ENCODE peak calls at places on chromosomes 13 and 19, in four cellular contexts. One of them, this sample, is unnamed.

GRCh38 chr13:75946746-75947397 is 310.7 kb downstream of the LMO7 start:
- DNase-seq in heart left ventricle: no peak
- DNase-seq in HCT116: no peak
- DNase-seq in K562: no peak
- DNase-seq in this sample: no peak

GRCh38 chr19:45428385-45429231 is 4.9 kb upstream of the ERCC1 start:
- DNase-seq in heart left ventricle: peak; percentile 85
- DNase-seq in HCT116: no peak
- DNase-seq in K562: peak; percentile 71
- DNase-seq in this sample: no peak

GRCh38 chr13:72754111-72754510 is 26.4 kb downstream of the BORA start:
- DNase-seq in heart left ventricle: no peak
- DNase-seq in HCT116: no peak
- DNase-seq in K562: no peak
- DNase-seq in this sample: no peak

GRCh38 chr13:28636677-28637317 is 22.1 kb upstream of the POMP start:
- DNase-seq in heart left ventricle: peak; percentile 55
- DNase-seq in HCT116: peak; percentile 52
- DNase-seq in K562: peak; percentile 35
- DNase-seq in this sample: peak; percentile 10

GRCh38 chr13:98959775-98960325 is 18.0 kb downstream of the DOCK9 start:
- DNase-seq in heart left ventricle: no peak
- DNase-seq in HCT116: no peak
- DNase-seq in K562: no peak
- DNase-seq in this sample: no peak

GRCh38 chr13:81171065-81171647 is 830.2 kb upstream of the SPRY2 start:
- DNase-seq in heart left ventricle: no peak
- DNase-seq in HCT116: peak; percentile 3
- DNase-seq in K562: peak; percentile 6
- DNase-seq in this sample: no peak

GRCh38 chr13:45105895-45106294 is 14.4 kb upstream of the GTF2F2 start:
- DNase-seq in heart left ventricle: no peak
- DNase-seq in HCT116: no peak
- DNase-seq in K562: no peak
- DNase-seq in this sample: no peak

GRCh38 chr13:29925457-29925856 is 75.0 kb upstream of the UBL3 start:
- DNase-seq in heart left ventricle: peak; percentile 64
- DNase-seq in HCT116: no peak
- DNase-seq in K562: no peak
- DNase-seq in this sample: no peak

GRCh38 chr19:41995959-41996797 is 2.1 kb upstream of the ATP1A3 start:
- DNase-seq in heart left ventricle: no peak
- DNase-seq in HCT116: no peak
- DNase-seq in K562: peak; percentile 68
- DNase-seq in this sample: no peak

GRCh38 chr19:3565177-3565576 is 7.6 kb upstream of the HMG20B start:
- DNase-seq in heart left ventricle: no peak
- DNase-seq in HCT116: peak; percentile 81
- DNase-seq in K562: no peak
- DNase-seq in this sample: peak; percentile 65

GRCh38 chr13:113860579-113861432 is 3.1 kb downstream of the GAS6 start:
- DNase-seq in heart left ventricle: no peak
- DNase-seq in HCT116: no peak
- DNase-seq in K562: peak; percentile 72
- DNase-seq in this sample: no peak

GRCh38 chr13:21233086-21233485 is 56.6 kb downstream of the MRPL57 start:
- DNase-seq in heart left ventricle: no peak
- DNase-seq in HCT116: no peak
- DNase-seq in K562: no peak
- DNase-seq in this sample: no peak

GRCh38 chr19:3313199-3313575 is 53.2 kb upstream of the NFIC start:
- DNase-seq in heart left ventricle: no peak
- DNase-seq in HCT116: no peak
- DNase-seq in K562: no peak
- DNase-seq in this sample: no peak

GRCh38 chr13:22839554-22840286 is 341.1 kb upstream of the SGCG start:
- DNase-seq in heart left ventricle: no peak
- DNase-seq in HCT116: no peak
- DNase-seq in K562: peak; percentile 5
- DNase-seq in this sample: no peak

GRCh38 chr19:43723588-43723987 is 7.7 kb downstream of the IRGC start:
- DNase-seq in heart left ventricle: no peak
- DNase-seq in HCT116: peak; percentile 33
- DNase-seq in K562: no peak
- DNase-seq in this sample: no peak

GRCh38 chr13:101835920-101836319 is 383.4 kb downstream of the ITGBL1 start:
- DNase-seq in heart left ventricle: no peak
- DNase-seq in HCT116: no peak
- DNase-seq in K562: no peak
- DNase-seq in this sample: no peak

GRCh38 chr19:53844849-53845246 is 20.7 kb upstream of the NLRP12 start:
- DNase-seq in heart left ventricle: no peak
- DNase-seq in HCT116: no peak
- DNase-seq in K562: no peak
- DNase-seq in this sample: no peak

GRCh38 chr19:53849237-53849676 is 18.4 kb upstream of the MYADM start:
- DNase-seq in heart left ventricle: peak; percentile 41
- DNase-seq in HCT116: no peak
- DNase-seq in K562: no peak
- DNase-seq in this sample: peak; percentile 11

DNA sequence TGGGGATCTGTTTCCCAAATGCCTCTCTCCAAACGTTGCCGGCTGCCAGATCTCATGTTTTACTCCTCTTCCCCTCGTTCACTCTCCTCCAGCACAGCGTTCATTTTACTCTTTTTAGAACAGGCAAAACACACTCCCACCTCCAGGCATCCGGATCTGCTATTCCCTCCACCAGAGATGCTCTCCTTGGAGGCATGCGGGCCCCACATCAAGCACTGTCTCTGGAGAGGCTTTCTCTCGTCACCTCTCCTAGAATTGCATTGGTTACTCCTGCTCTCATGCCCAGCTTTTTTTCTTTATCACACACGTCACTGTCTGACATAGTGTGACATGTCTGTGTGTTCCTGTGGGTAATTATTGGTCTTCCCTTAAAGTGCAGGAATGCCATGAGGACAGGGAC is 20.1 kb upstream of the MYADM start:
- DNase-seq in heart left ventricle: no peak
- DNase-seq in HCT116: no peak
- DNase-seq in K562: no peak
- DNase-seq in this sample: no peak
- TF ChIP-seq POLR2A in heart left ventricle: no peak
- TF ChIP-seq POLR2A in HCT116: no peak
- TF ChIP-seq POLR2A in K562: no peak
- TF ChIP-seq POLR2A in this sample: no peak

DNA sequence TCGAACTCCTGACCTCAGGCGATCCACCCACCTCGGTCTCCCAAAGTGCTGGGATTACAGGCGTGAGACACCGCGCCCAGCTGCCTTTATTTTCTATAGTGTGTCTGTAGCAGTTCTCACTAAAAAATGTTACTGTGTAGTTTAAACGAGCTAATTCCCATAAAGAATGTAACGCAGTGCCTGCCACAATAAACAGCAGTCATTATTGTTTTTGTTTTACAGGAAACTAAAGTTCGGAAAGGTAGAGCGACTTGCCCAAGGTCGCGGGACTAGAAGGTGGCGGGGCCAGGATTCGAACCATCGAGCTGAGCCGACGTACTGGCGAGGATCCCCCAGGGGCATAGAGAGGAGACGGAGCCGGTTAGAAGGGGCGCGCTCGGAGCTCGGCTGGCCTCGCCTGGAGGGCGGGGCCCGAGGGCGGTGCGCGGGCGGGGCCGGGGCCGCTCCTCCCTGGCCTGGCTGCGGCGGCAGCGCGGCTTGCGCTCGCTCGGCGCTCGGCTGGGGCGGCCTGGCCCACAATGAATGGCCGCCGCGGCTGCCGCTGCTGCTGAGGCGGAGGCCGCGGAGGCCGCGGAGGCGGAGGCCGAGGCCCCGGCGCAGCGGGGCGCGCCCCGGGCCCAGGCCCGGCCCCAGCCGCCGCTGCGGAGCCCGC is at the start of gene NACC1:
- DNase-seq in heart left ventricle: peak; percentile 91
- DNase-seq in HCT116: peak; percentile 89
- DNase-seq in K562: peak; percentile 88
- DNase-seq in this sample: peak; percentile 95
- TF ChIP-seq POLR2A in heart left ventricle: no peak
- TF ChIP-seq POLR2A in HCT116: no peak
- TF ChIP-seq POLR2A in K562: no peak
- TF ChIP-seq POLR2A in this sample: peak; percentile 51

GRCh38 chr19:13848811-13849241 is 28.1 kb upstream of the NANOS3 start:
- DNase-seq in heart left ventricle: no peak
- DNase-seq in HCT116: no peak
- DNase-seq in K562: no peak
- DNase-seq in this sample: no peak

GRCh38 chr19:13849277-13849676 is 27.7 kb upstream of the NANOS3 start:
- DNase-seq in heart left ventricle: no peak
- DNase-seq in HCT116: no peak
- DNase-seq in K562: no peak
- DNase-seq in this sample: no peak

GRCh38 chr19:13847900-13848677 is 28.8 kb upstream of the NANOS3 start:
- DNase-seq in heart left ventricle: no peak
- DNase-seq in HCT116: no peak
- DNase-seq in K562: no peak
- DNase-seq in this sample: no peak

GRCh38 chr19:13849991-13850909 is 26.7 kb upstream of the NANOS3 start:
- DNase-seq in heart left ventricle: peak; percentile 90
- DNase-seq in HCT116: no peak
- DNase-seq in K562: peak; percentile 80
- DNase-seq in this sample: peak; percentile 40

DNA sequence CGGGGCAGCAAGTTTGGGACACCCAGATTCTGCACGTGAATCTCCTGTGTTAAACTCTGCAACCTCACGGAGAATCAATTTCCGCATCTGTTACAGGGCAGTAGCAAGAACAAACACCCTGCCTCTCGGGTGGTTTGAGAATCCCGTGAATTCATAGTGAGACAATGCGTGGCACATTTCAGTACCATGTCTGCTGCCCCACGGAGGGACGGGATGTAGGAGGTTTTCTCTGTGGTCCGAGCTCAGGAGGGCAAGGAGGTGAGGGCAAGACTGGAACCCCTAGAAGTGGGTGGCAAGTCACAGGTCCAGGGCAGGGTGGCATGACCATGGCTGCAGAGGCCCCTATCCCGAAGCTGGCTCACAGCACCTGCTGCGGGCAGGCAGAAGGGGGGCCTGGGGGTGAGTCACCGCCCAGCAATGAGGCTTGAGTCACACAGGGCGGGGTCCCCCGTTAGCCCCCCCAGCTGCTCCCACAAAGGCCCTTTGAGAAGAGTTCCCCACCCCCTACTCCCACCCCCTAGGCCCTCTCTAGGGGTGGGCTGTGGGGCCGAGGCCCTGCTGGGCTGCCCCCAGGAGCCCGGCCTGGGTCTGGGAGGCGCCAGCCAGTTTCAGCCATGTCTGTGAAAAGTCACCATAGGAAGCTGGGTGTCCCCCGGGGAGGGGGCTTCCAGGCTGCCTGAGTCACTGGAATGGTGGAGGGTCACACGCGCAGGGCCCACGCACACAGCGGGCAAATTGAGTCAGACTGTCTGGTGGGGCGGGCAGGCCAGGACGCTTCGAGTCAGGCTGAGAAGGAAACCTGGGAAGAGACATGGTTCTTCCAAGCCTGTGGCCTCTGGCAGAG is 25.8 kb upstream of the NANOS3 start:
- DNase-seq in heart left ventricle: peak; percentile 86
- DNase-seq in HCT116: peak; percentile 89
- DNase-seq in K562: peak; percentile 79
- DNase-seq in this sample: peak; percentile 86
- TF ChIP-seq POLR2A in heart left ventricle: peak; percentile 30
- TF ChIP-seq POLR2A in HCT116: no peak
- TF ChIP-seq POLR2A in K562: no peak
- TF ChIP-seq POLR2A in this sample: peak; percentile 42

DNA sequence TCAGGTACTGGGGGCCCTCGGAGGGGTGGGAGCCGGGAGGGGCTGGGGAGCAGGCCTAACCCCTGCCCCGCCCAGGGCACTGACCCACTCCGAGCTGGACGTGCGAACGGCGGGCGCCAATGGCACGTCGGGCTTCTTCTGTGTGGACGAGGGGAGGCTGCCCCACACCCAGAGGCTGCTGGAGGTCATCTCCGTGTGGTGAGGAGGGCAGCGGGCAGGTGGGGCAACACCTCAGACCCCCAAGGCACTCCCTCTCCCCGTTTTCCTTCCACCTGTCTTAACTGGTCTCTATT is 18.2 kb downstream of the HPN start:
- DNase-seq in heart left ventricle: no peak
- DNase-seq in HCT116: no peak
- DNase-seq in K562: no peak
- DNase-seq in this sample: no peak
- TF ChIP-seq POLR2A in heart left ventricle: no peak
- TF ChIP-seq POLR2A in HCT116: no peak
- TF ChIP-seq POLR2A in K562: no peak
- TF ChIP-seq POLR2A in this sample: no peak

DNA sequence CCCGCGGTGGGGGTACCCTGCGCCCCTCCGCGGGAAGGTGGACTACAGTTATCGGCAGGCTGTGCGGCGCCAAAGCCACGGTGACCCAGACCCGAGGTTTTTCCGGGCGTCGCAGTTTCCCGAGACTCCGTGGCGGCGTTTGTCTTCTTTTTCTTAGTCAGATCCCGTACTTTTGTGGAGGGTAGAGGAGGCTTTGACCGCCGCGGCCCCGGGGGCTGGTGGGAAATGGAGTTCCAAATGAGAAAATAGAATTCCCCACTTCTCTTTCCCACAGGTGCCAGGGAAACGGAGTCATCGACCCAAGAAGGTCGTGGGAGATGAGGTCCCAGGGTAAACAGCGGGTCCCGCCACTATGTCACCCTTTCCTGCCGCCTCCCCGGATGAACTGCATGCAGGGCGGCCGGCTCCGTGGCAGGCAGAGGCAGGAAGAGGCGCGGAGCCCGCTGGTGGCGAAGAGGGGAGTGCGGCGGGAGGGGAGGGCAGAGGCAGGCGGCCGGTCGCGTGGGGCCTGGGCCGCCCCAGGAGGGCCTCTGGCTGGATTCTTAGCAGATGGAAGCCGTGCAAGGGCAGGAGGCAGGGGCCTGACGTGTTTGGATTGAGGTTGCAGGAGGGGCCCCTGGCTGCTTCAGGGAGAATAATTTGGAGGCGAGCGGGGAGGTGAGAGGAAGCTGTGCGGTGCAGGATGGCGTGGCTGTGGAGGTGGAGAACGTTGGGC is 11.5 kb downstream of the CYTH2 start:
- DNase-seq in heart left ventricle: peak; percentile 64
- DNase-seq in HCT116: no peak
- DNase-seq in K562: no peak
- DNase-seq in this sample: no peak
- TF ChIP-seq POLR2A in heart left ventricle: no peak
- TF ChIP-seq POLR2A in HCT116: no peak
- TF ChIP-seq POLR2A in K562: no peak
- TF ChIP-seq POLR2A in this sample: no peak

GRCh38 chr19:37920591-37921450 is 13.8 kb downstream of the SIPA1L3 start:
- DNase-seq in heart left ventricle: no peak
- DNase-seq in HCT116: no peak
- DNase-seq in K562: no peak
- DNase-seq in this sample: no peak

GRCh38 chr19:37909661-37910199 is 2.7 kb downstream of the SIPA1L3 start:
- DNase-seq in heart left ventricle: no peak
- DNase-seq in HCT116: no peak
- DNase-seq in K562: no peak
- DNase-seq in this sample: no peak

GRCh38 chr19:37914908-37915307 is 7.9 kb downstream of the SIPA1L3 start:
- DNase-seq in heart left ventricle: no peak
- DNase-seq in HCT116: no peak
- DNase-seq in K562: no peak
- DNase-seq in this sample: no peak
- TF ChIP-seq POLR2A in heart left ventricle: no peak
- TF ChIP-seq POLR2A in HCT116: no peak
- TF ChIP-seq POLR2A in K562: no peak
- TF ChIP-seq POLR2A in this sample: no peak